ENCODE peak calls at places on chromosomes 13 and 19, in six cellular contexts. P is GM12865, L is IMR-90, D is tibial artery, R is upper lobe of left lung, S is left lung. T is an unnamed sample.

GRCh38 chr19:35095667-35096368 is 19.8 kb upstream of the FXYD3 start:
- DNase-seq in L (no peak), R (no peak), D (no peak), P (no peak), S (no peak), T (no peak)

GRCh38 chr13:92255533-92255932 is 857.1 kb downstream of the GPC5 start:
- DNase-seq in P (no peak), S (no peak), L (no peak), D (no peak), R (no peak), T (no peak)

GRCh38 chr13:78603240-78603947 is at the start of gene POU4F1:
- DNase-seq in D (no peak), L (peak), P (peak), S (peak), R (peak), T (peak)

GRCh38 chr19:11887247-11887617 is 350 bp upstream of the ZNF69 start:
- DNase-seq in D (no peak), P (no peak), L (no peak), R (no peak), S (no peak), T (no peak)

GRCh38 chr13:37403776-37404497 is 194.6 kb downstream of the POSTN start:
- DNase-seq in L (peak), S (no peak), P (no peak), D (no peak), R (no peak), T (no peak)

GRCh38 chr19:6580313-6580712 is 10.6 kb downstream of the CD70 start:
- DNase-seq in P (no peak), R (no peak), S (no peak), D (no peak), L (peak), T (no peak)

GRCh38 chr13:76882431-76882830 is 3.8 kb downstream of the KCTD12 start:
- DNase-seq in S (no peak), P (peak), D (peak), R (no peak), L (no peak), T (peak)

GRCh38 chr13:26531751-26532150 is 25.7 kb upstream of the WASF3 start:
- DNase-seq in L (no peak), P (no peak), S (no peak), R (no peak), D (no peak), T (no peak)

GRCh38 chr19:55554749-55555152 is 9.4 kb upstream of the SBK3 start:
- DNase-seq in P (no peak), L (no peak), D (no peak), S (no peak), R (no peak), T (no peak)

GRCh38 chr13:114110091-114110829 is 22.2 kb downstream of the RASA3 start:
- DNase-seq in D (peak), L (no peak), S (peak), R (peak), P (peak), T (peak)

DNA sequence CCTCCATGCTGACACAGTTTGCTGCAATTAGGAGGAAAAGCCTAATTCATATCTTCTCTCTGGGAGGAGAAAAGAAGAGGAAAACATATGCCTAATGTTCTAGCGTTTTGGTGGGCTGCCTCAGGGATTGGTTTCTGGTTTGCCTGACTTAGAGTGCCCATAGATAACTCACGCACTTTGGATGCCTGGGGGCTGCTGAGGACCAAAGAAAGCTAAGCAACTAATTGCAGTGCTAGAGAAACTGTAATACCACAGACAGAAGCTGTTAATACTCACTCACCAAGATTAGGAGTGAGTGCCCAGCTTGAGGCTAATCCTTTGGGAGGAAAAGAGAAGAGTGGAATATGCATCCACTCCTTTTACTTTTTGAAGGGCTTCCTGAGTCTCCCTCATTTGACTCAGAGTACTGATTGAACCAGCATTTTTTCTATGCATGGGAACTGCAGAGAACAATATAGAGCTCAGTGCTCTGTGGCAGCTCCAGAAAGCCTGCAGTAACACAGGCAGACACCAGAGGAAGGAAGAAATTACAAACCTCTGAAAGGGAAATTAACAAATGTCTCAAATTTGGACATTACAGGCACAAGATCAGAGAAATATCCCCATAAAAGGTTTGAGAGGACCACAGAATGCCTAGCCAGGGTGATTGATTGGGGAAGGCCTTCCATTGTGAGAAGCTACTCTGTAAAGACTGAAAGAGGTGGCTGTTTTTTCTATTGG is 666.4 kb downstream of the OLFM4 start:
- DNase-seq in R (no peak), L (no peak), S (no peak), D (no peak), P (no peak), T (no peak)
- TF ChIP-seq CTCF in R (no peak), L (no peak), S (no peak), D (no peak), P (no peak), T (no peak)

GRCh38 chr19:17949956-17950309 is 17.0 kb upstream of the KCNN1 start:
- DNase-seq in L (no peak), P (no peak), S (no peak), R (no peak), D (no peak), T (no peak)

GRCh38 chr19:17952041-17952976 is 14.6 kb upstream of the KCNN1 start:
- DNase-seq in L (no peak), D (no peak), R (peak), P (no peak), S (no peak), T (no peak)

GRCh38 chr19:17953316-17953801 is 13.5 kb upstream of the KCNN1 start:
- DNase-seq in P (no peak), L (no peak), D (no peak), S (no peak), R (no peak), T (no peak)

GRCh38 chr19:17950310-17951150 is 16.4 kb upstream of the KCNN1 start:
- DNase-seq in D (no peak), P (no peak), R (peak), L (no peak), S (no peak), T (peak)

DNA sequence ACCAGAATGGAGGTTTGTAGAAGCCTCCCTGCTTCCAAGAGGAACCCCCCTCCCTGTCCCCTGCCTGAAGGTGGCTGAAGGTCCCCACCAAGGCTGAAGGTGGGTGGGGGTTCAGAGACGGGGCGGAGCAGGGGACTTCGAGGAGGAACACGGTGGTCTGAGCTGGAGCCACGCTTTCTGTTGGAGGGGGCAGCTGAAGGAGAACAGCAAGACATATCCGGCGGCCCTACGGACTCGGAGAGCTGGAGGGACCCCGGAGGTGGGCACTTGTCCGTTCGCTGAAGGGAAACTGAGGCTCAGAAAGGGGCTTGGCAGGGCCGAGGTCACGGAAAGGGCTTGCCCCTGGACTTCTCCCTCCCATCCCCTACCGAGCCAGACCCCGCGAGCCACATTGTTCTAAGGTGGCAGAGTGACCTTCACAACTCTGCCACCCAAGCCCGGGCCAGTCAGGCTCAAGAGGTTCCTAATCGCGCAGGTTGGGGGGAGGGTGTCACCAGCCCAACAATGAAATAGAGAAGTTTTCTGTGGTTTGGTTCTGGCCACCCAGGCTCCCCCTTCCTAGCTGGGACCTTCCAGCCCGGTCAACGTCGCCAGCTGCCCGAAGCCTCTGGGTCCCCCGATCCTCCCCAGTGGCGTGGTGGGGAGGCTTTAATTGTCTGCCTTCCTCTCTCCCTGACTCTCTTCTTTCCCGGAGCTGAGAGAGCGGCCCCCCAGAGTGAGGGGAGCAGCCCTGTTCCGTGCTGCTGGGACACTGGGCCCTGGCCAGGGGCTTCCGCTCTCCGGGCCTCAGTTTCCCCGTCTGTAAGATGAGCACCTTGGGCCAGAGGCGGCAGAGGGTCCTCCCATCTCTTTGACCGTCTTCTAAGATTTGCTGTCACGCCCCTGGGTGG is 15.5 kb upstream of the KCNN1 start:
- DNase-seq in D (no peak), S (no peak), R (no peak), P (peak), L (no peak), T (no peak)
- H3K4me3 ChIP-seq in D (no peak), S (no peak), R (no peak), P (peak), L (no peak), T (peak)

GRCh38 chr19:12984683-12985048 is 10.6 kb upstream of the NFIX start:
- DNase-seq in S (no peak), D (no peak), R (no peak), P (no peak), L (no peak), T (no peak)
- TF ChIP-seq CTCF in S (no peak), D (no peak), R (no peak), P (no peak), L (no peak), T (no peak)

GRCh38 chr19:14147797-14148605 is 11.6 kb upstream of the ASF1B start:
- DNase-seq in D (peak), P (peak), L (peak), R (peak), S (peak), T (no peak)

GRCh38 chr19:14149509-14149994 is 13.2 kb upstream of the ASF1B start:
- DNase-seq in S (peak), P (peak), R (peak), D (peak), L (no peak), T (no peak)

GRCh38 chr19:14150770-14151661 is 14.6 kb upstream of the ASF1B start:
- DNase-seq in D (no peak), S (peak), R (peak), L (no peak), P (no peak), T (no peak)

GRCh38 chr19:14150041-14150769 is 13.8 kb upstream of the ASF1B start:
- DNase-seq in D (no peak), L (no peak), P (no peak), S (peak), R (no peak), T (no peak)

GRCh38 chr19:14149011-14149410 is 12.6 kb upstream of the ASF1B start:
- DNase-seq in R (no peak), D (no peak), P (no peak), L (no peak), S (peak), T (no peak)
- H3K4me3 ChIP-seq in R (no peak), D (no peak), P (no peak), L (no peak), S (no peak), T (no peak)

GRCh38 chr19:33024398-33024797 is 40.3 kb downstream of the RHPN2 start:
- DNase-seq in P (no peak), L (no peak), D (no peak), R (no peak), S (no peak), T (no peak)

GRCh38 chr19:33022472-33023116 is 42.1 kb downstream of the RHPN2 start:
- DNase-seq in P (no peak), R (no peak), S (no peak), L (no peak), D (no peak), T (no peak)
- TF ChIP-seq CTCF in P (no peak), R (no peak), S (no peak), L (no peak), D (no peak), T (peak)

DNA sequence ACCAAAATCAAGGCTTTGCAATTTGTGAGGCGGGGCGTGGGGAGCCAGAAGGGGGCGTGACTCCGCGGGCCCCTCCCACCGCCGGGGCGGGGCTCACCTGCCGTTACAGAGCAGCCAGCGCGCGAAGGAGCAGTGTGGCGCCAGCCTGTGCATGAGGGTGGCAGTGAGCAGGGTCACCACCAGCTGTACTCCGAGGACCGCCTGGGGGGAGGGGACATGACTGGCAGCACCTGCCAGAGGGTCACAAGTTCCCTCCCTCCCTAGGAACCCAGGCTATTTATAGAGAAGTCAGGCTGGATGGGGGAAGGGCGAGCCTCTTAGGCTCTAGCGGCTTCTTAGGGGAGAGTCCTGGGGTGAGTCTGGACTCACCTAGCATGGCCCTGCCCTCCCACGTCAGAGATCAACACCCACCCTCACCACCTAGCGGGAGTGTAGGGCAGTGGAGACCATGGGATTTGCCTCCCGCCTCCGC is 3.6 kb downstream of the TMEM161A start:
- DNase-seq in P (peak), S (peak), L (no peak), R (peak), D (no peak), T (peak)
- H3K4me3 ChIP-seq in P (no peak), S (no peak), L (no peak), R (no peak), D (no peak), T (no peak)

GRCh38 chr13:28434934-28435333 is 60.0 kb downstream of the FLT1 start:
- DNase-seq in P (no peak), L (peak), R (no peak), D (no peak), S (no peak), T (no peak)

GRCh38 chr13:28429685-28430290 is 65.1 kb downstream of the FLT1 start:
- DNase-seq in S (no peak), D (no peak), L (peak), R (no peak), P (peak), T (peak)

GRCh38 chr13:28425796-28426195 is 69.1 kb downstream of the FLT1 start:
- DNase-seq in L (peak), S (no peak), D (no peak), P (no peak), R (no peak), T (no peak)

GRCh38 chr13:28429096-28429495 is 65.8 kb downstream of the FLT1 start:
- DNase-seq in L (no peak), R (no peak), P (peak), D (no peak), S (no peak), T (peak)
- TF ChIP-seq CTCF in L (no peak), R (no peak), P (no peak), D (no peak), S (no peak), T (no peak)

DNA sequence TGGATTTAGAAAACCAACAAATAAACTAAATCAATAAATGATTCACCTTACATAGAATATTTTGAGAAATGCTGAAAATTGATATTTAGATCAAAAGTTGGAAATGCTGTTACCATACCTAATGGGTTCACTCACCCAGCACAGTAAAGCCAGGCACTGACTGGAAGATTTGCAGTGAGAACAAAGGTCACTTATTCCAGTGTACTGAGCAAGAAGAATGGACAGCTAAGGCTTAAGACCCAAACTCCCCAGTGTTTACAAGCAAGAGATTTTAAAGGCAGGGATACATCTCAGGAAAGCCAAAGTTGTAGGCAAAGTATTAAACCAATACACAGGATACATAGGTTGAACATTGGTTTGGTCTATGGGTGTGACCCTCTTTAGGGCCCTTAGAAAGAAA is 523.9 kb upstream of the PCDH9 start:
- DNase-seq in R (no peak), P (no peak), L (no peak), S (no peak), D (no peak), T (no peak)
- H3K4me3 ChIP-seq in R (no peak), P (no peak), L (no peak), S (no peak), D (no peak), T (no peak)

GRCh38 chr13:90867336-90867683 is 480.2 kb upstream of the MIR17HG start:
- DNase-seq in D (peak), S (no peak), P (peak), L (peak), R (no peak), T (peak)
- TF ChIP-seq CTCF in D (peak), S (peak), P (peak), L (peak), R (peak), T (peak)

T was measured in GM06990.